ENCODE peak calls at places on chromosomes 6 and 20, in eight cellular contexts. L, T, P, N, R, E, X and Y are unnamed samples.

GRCh38 chr20:33824852-33825251 is 13.7 kb downstream of the CHMP4B start:
- DNase-seq in P (no peak), N (no peak), T (no peak), R (no peak), L (no peak), X (no peak), E (no peak), Y (no peak)

GRCh38 chr20:309306-309840 is 12.0 kb downstream of the ZCCHC3 start:
- DNase-seq in X (no peak), E (no peak), T (no peak), N (no peak), L (no peak), P (no peak), R (no peak), Y (peak; percentile 45)

GRCh38 chr6:32153252-32153834 is 598 bp upstream of the PPT2 start:
- DNase-seq in N (no peak), R (no peak), P (peak; percentile 88), L (no peak), T (no peak), X (peak; percentile 60), E (no peak), Y (peak; percentile 81)

GRCh38 chr6:47437592-47437991 is 40.0 kb upstream of the CD2AP start:
- DNase-seq in T (no peak), L (no peak), X (no peak), N (no peak), E (no peak), P (no peak), R (no peak), Y (no peak)

GRCh38 chr20:48471734-48472408 is 355.9 kb downstream of the PREX1 start:
- DNase-seq in R (no peak), T (no peak), N (no peak), X (no peak), L (no peak), P (no peak), E (no peak), Y (no peak)

GRCh38 chr6:167093922-167094432 is 28.9 kb upstream of the CCR6 start:
- DNase-seq in R (no peak), T (no peak), L (no peak), N (peak; percentile 56), P (peak; percentile 61), E (peak; percentile 80), X (no peak), Y (no peak)

GRCh38 chr6:65064844-65065243 is 642.2 kb downstream of the EYS start:
- DNase-seq in E (no peak), N (no peak), P (no peak), T (no peak), L (no peak), R (no peak), X (no peak), Y (no peak)

GRCh38 chr20:17507032-17507431 is 24.1 kb downstream of the BFSP1 start:
- DNase-seq in P (no peak), N (no peak), L (no peak), R (no peak), E (no peak), X (no peak), T (no peak), Y (no peak)

GRCh38 chr20:49964964-49965780 is 17.6 kb upstream of the SNAI1 start:
- DNase-seq in N (no peak), E (no peak), X (peak; percentile 89), R (peak; percentile 75), L (no peak), P (no peak), T (peak; percentile 34), Y (peak; percentile 59)

GRCh38 chr6:85660181-85660611 is 17.5 kb upstream of the SYNCRIP start:
- DNase-seq in T (peak; percentile 96), N (no peak), R (no peak), X (no peak), P (no peak), E (no peak), L (peak; percentile 73), Y (peak; percentile 39)

GRCh38 chr6:42813906-42814444 is 32.1 kb downstream of the BICRAL start:
- DNase-seq in X (no peak), P (no peak), E (no peak), T (no peak), N (no peak), R (no peak), L (no peak), Y (no peak)

GRCh38 chr6:81791756-81792155 is 39.3 kb upstream of the TENT5A start:
- DNase-seq in P (no peak), R (no peak), N (no peak), X (no peak), L (no peak), T (no peak), E (no peak), Y (no peak)

GRCh38 chr6:127869772-127870404 is 31.0 kb downstream of the THEMIS start:
- DNase-seq in R (no peak), T (no peak), E (no peak), L (no peak), P (no peak), X (no peak), N (no peak), Y (no peak)

GRCh38 chr6:139580592-139581484 is 206.4 kb upstream of the CITED2 start:
- DNase-seq in E (no peak), X (no peak), P (no peak), L (no peak), N (no peak), R (no peak), T (no peak), Y (no peak)

GRCh38 chr20:2748551-2749342 is 51.7 kb downstream of the CPXM1 start:
- DNase-seq in L (no peak), N (no peak), P (no peak), R (no peak), T (no peak), X (no peak), E (no peak), Y (no peak)

GRCh38 chr6:43736844-43737243 is 33.2 kb upstream of the VEGFA start:
- DNase-seq in R (no peak), P (no peak), X (no peak), N (no peak), T (no peak), E (no peak), L (no peak), Y (no peak)

GRCh38 chr6:160960839-160961238 is 30.7 kb upstream of the MAP3K4 start:
- DNase-seq in P (no peak), L (no peak), E (no peak), R (no peak), X (no peak), N (no peak), T (no peak), Y (no peak)

GRCh38 chr20:24650091-24650490 is 180.7 kb downstream of the SYNDIG1 start:
- DNase-seq in T (peak; percentile 48), P (no peak), X (no peak), R (no peak), L (no peak), N (no peak), E (no peak), Y (peak; percentile 22)

GRCh38 chr6:148440877-148441453 is 98.3 kb downstream of the SASH1 start:
- DNase-seq in R (no peak), P (peak; percentile 84), X (no peak), T (peak; percentile 74), E (no peak), N (no peak), L (peak; percentile 90), Y (peak; percentile 72)

GRCh38 chr20:45629496-45630100 is at the start of gene WFDC10A:
- DNase-seq in N (no peak), X (peak; percentile 68), L (no peak), P (no peak), R (peak; percentile 44), E (no peak), T (peak; percentile 25), Y (peak; percentile 72)

GRCh38 chr6:127191716-127192115 is 73.2 kb downstream of the RSPO3 start:
- DNase-seq in R (no peak), L (no peak), N (no peak), P (no peak), X (no peak), T (no peak), E (no peak), Y (no peak)